ENCODE peak calls at places on chromosomes 11 and 22, in four cellular contexts. S is K562, N is HepG2, A is GM12878. W is an unnamed sample.
A peak's percentile ranks its signal among the peaks of the same experiment; 100 is the strongest.

GRCh38 chr11:87038235-87038960 is 664 bp downstream of the TMEM135 start:
- DNase-seq in S (no peak), N (no peak), A (no peak), W (no peak)

GRCh38 chr11:44916797-44917196 is 33.9 kb downstream of the TP53I11 start:
- DNase-seq in A (peak; percentile 25), S (no peak), N (no peak), W (no peak)

GRCh38 chr11:130212431-130212961 is 52.9 kb downstream of the ST14 start:
- DNase-seq in A (no peak), N (no peak), S (no peak), W (no peak)

GRCh38 chr11:107044503-107044902 is 26.2 kb upstream of the GUCY1A2 start:
- DNase-seq in S (no peak), N (no peak), A (no peak), W (no peak)

GRCh38 chr22:22067192-22067591 is 84.6 kb upstream of the TOP3B start:
- DNase-seq in A (no peak), N (no peak), S (no peak), W (no peak)

GRCh38 chr11:134557571-134558257 is 145.7 kb upstream of the B3GAT1 start:
- DNase-seq in S (no peak), N (no peak), A (no peak), W (no peak)

GRCh38 chr22:23037429-23038333 is 32.6 kb upstream of the GNAZ start:
- DNase-seq in S (peak; percentile 57), N (no peak), A (no peak), W (no peak)

GRCh38 chr11:110772863-110773262 is 60.6 kb upstream of the ARHGAP20 start:
- DNase-seq in S (no peak), A (no peak), N (no peak), W (no peak)

GRCh38 chr11:9462806-9463537 is 2.2 kb downstream of the ZNF143 start:
- DNase-seq in A (peak; percentile 59), N (peak; percentile 32), S (no peak), W (no peak)

GRCh38 chr11:8233691-8234424 is 29.8 kb downstream of the LMO1 start:
- DNase-seq in A (no peak), S (no peak), N (no peak), W (peak; percentile 51)

GRCh38 chr11:112219476-112220232 is 6.6 kb upstream of the PTS start:
- DNase-seq in A (peak; percentile 56), S (peak; percentile 66), N (peak; percentile 72), W (peak; percentile 72)

GRCh38 chr11:8218409-8218808 is 45.3 kb downstream of the LMO1 start:
- DNase-seq in A (no peak), S (no peak), N (no peak), W (no peak)

GRCh38 chr11:70063555-70063954 is 14.6 kb upstream of the ANO1 start:
- DNase-seq in S (no peak), N (no peak), A (no peak), W (no peak)

GRCh38 chr11:77140231-77140959 is 12.3 kb downstream of the MYO7A start:
- DNase-seq in N (no peak), A (no peak), S (no peak), W (no peak)

GRCh38 chr11:131980199-131980598 is 609.8 kb downstream of the NTM start:
- DNase-seq in S (no peak), N (no peak), A (no peak), W (no peak)

GRCh38 chr11:358129-358805 is 11.0 kb upstream of the B4GALNT4 start:
- DNase-seq in N (no peak), A (no peak), S (peak; percentile 11), W (no peak)

GRCh38 chr11:45073575-45074225 is 72.7 kb upstream of the PRDM11 start:
- DNase-seq in N (no peak), A (no peak), S (no peak), W (no peak)

GRCh38 chr22:38295339-38295738 is 21.9 kb downstream of the CSNK1E start:
- DNase-seq in S (no peak), N (no peak), A (no peak), W (no peak)

GRCh38 chr11:64759722-64760719 is at the start of gene PYGM:
- DNase-seq in S (peak; percentile 55), A (no peak), N (no peak), W (no peak)

GRCh38 chr11:45607995-45608394 is 57.4 kb downstream of the CHST1 start:
- DNase-seq in N (no peak), A (no peak), S (no peak), W (no peak)

GRCh38 chr11:84384637-84385227 is 1098.6 kb upstream of the CCDC90B start:
- DNase-seq in S (peak; percentile 9), A (no peak), N (peak; percentile 30), W (peak; percentile 49)

GRCh38 chr22:27089303-27089702 is 431.9 kb downstream of the MIAT start:
- DNase-seq in N (no peak), A (no peak), S (no peak), W (no peak)

GRCh38 chr11:83801799-83802198 is 515.6 kb upstream of the CCDC90B start:
- DNase-seq in S (no peak), N (no peak), A (no peak), W (no peak)

GRCh38 chr11:18706330-18707243 is 8.0 kb downstream of the TMEM86A start:
- DNase-seq in A (no peak), N (no peak), S (no peak), W (no peak)

GRCh38 chr11:71248251-71248570 is 4.2 kb downstream of the SHANK2 start:
- DNase-seq in S (no peak), N (no peak), A (no peak), W (no peak)

GRCh38 chr11:68271781-68272608 is at the start of gene C11orf24:
- DNase-seq in A (peak; percentile 82), S (peak; percentile 99), N (peak; percentile 84), W (peak; percentile 95)

GRCh38 chr11:129652828-129653227 is 162.8 kb upstream of the TMEM45B start:
- DNase-seq in N (no peak), A (no peak), S (no peak), W (no peak)

GRCh38 chr11:111354601-111354891 is 24.5 kb downstream of the POU2AF1 start:
- DNase-seq in N (no peak), S (no peak), A (no peak), W (no peak)

GRCh38 chr22:31087744-31088215 is 6.7 kb downstream of the SMTN start:
- DNase-seq in N (no peak), S (no peak), A (no peak), W (no peak)

GRCh38 chr11:69574383-69575255 is 66.3 kb upstream of the CCND1 start:
- DNase-seq in S (no peak), N (no peak), A (no peak), W (no peak)

GRCh38 chr11:86800076-86800955 is at the start of gene PRSS23:
- DNase-seq in N (no peak), A (no peak), S (peak; percentile 29), W (peak; percentile 79)

GRCh38 chr11:11588890-11589289 is 32.9 kb downstream of the GALNT18 start:
- DNase-seq in S (no peak), A (no peak), N (no peak), W (no peak)

GRCh38 chr11:98531576-98531975 is 489.2 kb upstream of the CNTN5 start:
- DNase-seq in A (no peak), S (no peak), N (no peak), W (no peak)

GRCh38 chr22:20424937-20425587 is 12.6 kb downstream of the SCARF2 start:
- DNase-seq in S (peak; percentile 70), N (no peak), A (no peak), W (peak; percentile 27)

GRCh38 chr22:19855504-19856409 is 1.1 kb upstream of the GNB1L start:
- DNase-seq in A (peak; percentile 35), S (peak; percentile 96), N (peak; percentile 95), W (peak; percentile 56)

GRCh38 chr11:66727883-66728759 is 895 bp downstream of the SPTBN2 start:
- DNase-seq in N (no peak), S (peak; percentile 71), A (no peak), W (no peak)
- TF ChIP-seq POLR2AphosphoS2 in N (no peak), S (no peak), A (no peak), W (no peak)

GRCh38 chr11:102006835-102007566 is 40.2 kb upstream of the CFAP300 start:
- DNase-seq in S (no peak), A (no peak), N (peak; percentile 71), W (peak; percentile 68)

GRCh38 chr11:102012946-102013345 is 34.3 kb upstream of the CFAP300 start:
- DNase-seq in A (no peak), N (no peak), S (no peak), W (no peak)

GRCh38 chr11:102014756-102015155 is 32.5 kb upstream of the CFAP300 start:
- DNase-seq in N (no peak), S (no peak), A (no peak), W (no peak)

GRCh38 chr11:102007567-102008437 is 39.4 kb upstream of the CFAP300 start:
- DNase-seq in N (peak; percentile 88), S (peak; percentile 15), A (peak; percentile 1), W (peak; percentile 25)

GRCh38 chr11:102010776-102011500 is 36.3 kb upstream of the CFAP300 start:
- DNase-seq in A (no peak), S (peak; percentile 27), N (peak; percentile 53), W (peak; percentile 77)
- TF ChIP-seq POLR2AphosphoS2 in A (no peak), S (no peak), N (no peak), W (no peak)

DNA sequence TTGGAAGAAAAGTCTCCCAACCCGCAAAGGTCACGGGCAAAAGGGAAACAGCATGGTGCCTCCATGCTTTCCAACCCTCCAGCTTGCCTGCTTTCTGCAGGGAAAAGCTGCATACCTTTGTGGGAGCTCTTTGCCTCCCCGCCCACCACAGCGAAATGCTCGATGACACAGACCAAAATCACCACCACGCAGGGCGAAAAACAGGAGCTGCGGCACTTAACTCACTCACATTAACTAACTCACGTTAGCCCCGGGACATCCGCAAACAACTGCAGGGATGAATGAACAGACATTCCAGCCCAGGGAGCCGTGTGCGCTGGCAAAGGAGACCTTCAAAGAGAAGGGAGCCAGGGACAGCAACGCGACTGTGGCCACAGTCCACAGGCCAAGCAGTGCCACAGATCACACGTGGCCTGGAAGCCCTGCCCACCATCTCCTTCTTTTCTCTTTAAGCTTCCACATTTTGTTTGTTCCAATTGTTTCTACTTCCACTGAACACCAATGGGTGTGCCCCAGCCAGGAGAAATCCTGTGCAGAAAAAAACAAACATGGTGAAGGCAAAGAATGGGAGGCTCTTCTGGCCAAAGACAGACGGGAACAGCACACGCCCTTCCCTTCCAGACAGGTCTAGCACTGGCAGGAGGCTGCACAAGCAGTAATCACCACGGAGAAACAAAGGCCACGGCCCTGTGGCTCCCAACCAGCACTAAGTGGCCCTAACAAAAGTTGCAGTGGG is 39.3 kb downstream of the DUSP8 start:
- DNase-seq in N (no peak), A (no peak), S (no peak), W (no peak)
- TF ChIP-seq POLR2AphosphoS2 in N (no peak), A (no peak), S (no peak), W (no peak)

GRCh38 chr22:43533656-43534428 is 122.0 kb downstream of the MPPED1 start:
- DNase-seq in S (no peak), A (no peak), N (no peak), W (no peak)
- TF ChIP-seq POLR2AphosphoS2 in S (no peak), A (no peak), N (no peak), W (no peak)